ENCODE peak calls at places on chromosomes 1 and 21, in seven cellular contexts. F is IMR-90; A is right atrium auricular region; G is CD8-positive, alpha-beta T cell; W is fibroblast of mammary gland; M is GM12864; Z is SK-N-SH. C is an unnamed sample.

GRCh38 chr1:110615548-110616130 is 9.5 kb upstream of the KCNA2 start:
- DNase-seq in F (peak; percentile 51), A (no peak), G (no peak), W (peak; percentile 63), M (peak; percentile 46), Z (peak; percentile 78), C (peak; percentile 79)

GRCh38 chr1:160877221-160877620 is 7.8 kb downstream of the ITLN1 start:
- DNase-seq in F (no peak), A (no peak), G (no peak), W (no peak), M (no peak), Z (no peak), C (no peak)

GRCh38 chr1:150362721-150363425 is 1.1 kb upstream of the RPRD2 start:
- DNase-seq in F (no peak), A (no peak), G (peak; percentile 14), W (no peak), M (no peak), Z (peak; percentile 16), C (no peak)

GRCh38 chr1:153526132-153526543 is 9.7 kb downstream of the S100A6 start:
- DNase-seq in F (no peak), A (no peak), G (no peak), W (no peak), M (no peak), Z (no peak), C (no peak)

GRCh38 chr21:22679207-22679606 is 1681.0 kb downstream of the NCAM2 start:
- DNase-seq in F (no peak), A (no peak), G (no peak), W (no peak), M (no peak), Z (no peak), C (no peak)

GRCh38 chr1:41891403-41891896 is 27.3 kb downstream of the HIVEP3 start:
- DNase-seq in F (peak; percentile 54), A (no peak), G (peak; percentile 32), W (no peak), M (peak; percentile 65), Z (peak; percentile 42), C (no peak)

GRCh38 chr21:33325222-33326067 is 675 bp downstream of the IFNAR1 start:
- DNase-seq in F (peak; percentile 75), A (peak; percentile 83), G (peak; percentile 56), W (peak; percentile 81), M (no peak), Z (peak; percentile 51), C (peak; percentile 78)

GRCh38 chr1:33762099-33762830 is 101.6 kb upstream of the HMGB4 start:
- DNase-seq in F (peak; percentile 20), A (no peak), G (no peak), W (peak; percentile 81), M (no peak), Z (no peak), C (peak; percentile 36)

GRCh38 chr1:232416026-232416568 is 213.8 kb downstream of the SIPA1L2 start:
- DNase-seq in F (no peak), A (no peak), G (no peak), W (no peak), M (no peak), Z (peak; percentile 27), C (no peak)

GRCh38 chr1:97630281-97630680 is 290.6 kb downstream of the DPYD start:
- DNase-seq in F (no peak), A (no peak), G (no peak), W (no peak), M (no peak), Z (no peak), C (no peak)
- H3K4me3 ChIP-seq in F (no peak overlapping the region), A (no peak overlapping the region), G (no peak overlapping the region), W (no peak overlapping the region), M (no peak overlapping the region), Z (no peak overlapping the region), C (no peak overlapping the region)

GRCh38 chr1:7751174-7751573 is 19.9 kb upstream of the VAMP3 start:
- DNase-seq in F (no peak), A (no peak), G (no peak), W (no peak), M (no peak), Z (no peak), C (no peak)

GRCh38 chr1:7749126-7749525 is 22.0 kb upstream of the VAMP3 start:
- DNase-seq in F (no peak), A (no peak), G (no peak), W (no peak), M (no peak), Z (no peak), C (no peak)

GRCh38 chr1:7754234-7754633 is 16.9 kb upstream of the VAMP3 start:
- DNase-seq in F (no peak), A (no peak), G (no peak), W (no peak), M (no peak), Z (no peak), C (no peak)

GRCh38 chr1:7755448-7755847 is 15.6 kb upstream of the VAMP3 start:
- DNase-seq in F (peak; percentile 15), A (no peak), G (no peak), W (peak; percentile 10), M (no peak), Z (peak; percentile 37), C (no peak)

DNA sequence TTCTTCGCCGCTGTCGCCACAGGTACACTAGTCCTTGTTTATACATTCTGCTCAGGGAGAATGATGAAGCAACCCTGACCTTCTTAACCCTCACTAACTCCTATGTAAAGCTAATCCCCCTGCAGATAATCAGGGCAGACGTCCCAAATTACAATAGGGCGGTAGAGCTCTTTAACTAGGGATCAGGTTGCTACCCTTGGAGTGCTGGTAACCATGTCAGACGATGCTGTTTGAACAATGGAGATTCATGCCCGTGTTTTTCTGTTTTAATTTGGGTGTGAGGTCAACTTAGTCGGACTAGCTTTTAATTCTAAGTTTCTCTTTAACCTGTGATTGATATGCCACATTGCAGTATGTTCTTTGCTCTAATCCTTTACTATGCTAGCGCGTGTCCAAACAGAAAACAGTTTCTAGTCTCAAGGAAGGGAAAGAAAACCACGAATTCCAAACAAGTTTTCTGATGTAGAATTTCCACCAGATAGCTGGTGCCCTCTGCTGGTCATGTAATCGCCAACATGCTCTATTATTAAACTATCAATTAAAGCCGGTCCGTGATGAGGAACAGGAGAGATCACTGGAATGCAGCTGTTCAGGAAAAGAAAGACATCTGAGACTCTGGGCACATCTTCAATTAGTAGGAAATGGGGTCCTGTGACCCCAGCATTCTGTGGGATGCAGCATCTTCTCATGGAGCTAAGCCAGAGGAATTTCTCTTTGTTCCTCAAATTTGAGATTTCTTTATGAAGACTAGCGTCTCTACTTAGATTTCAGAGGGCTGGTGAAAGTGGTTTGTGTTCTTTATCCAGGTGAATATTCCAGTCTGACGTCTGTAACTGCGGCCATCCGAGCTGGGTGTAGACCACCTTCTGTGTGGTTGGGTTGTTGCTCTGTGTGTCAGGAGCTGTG is 18.3 kb upstream of the VAMP3 start:
- DNase-seq in F (peak; percentile 71), A (peak; percentile 73), G (peak; percentile 16), W (peak; percentile 68), M (no peak), Z (peak; percentile 62), C (peak; percentile 48)
- H3K4me3 ChIP-seq in F (peak overlapping the region; percentile 83), A (no peak overlapping the region), G (no peak overlapping the region), W (peak overlapping the region; percentile 19), M (no peak overlapping the region), Z (no peak overlapping the region), C (peak overlapping the region; percentile 15)

GRCh38 chr1:206575165-206575893 is 36.9 kb downstream of the EIF2D start:
- DNase-seq in F (peak; percentile 87), A (peak; percentile 76), G (no peak), W (peak; percentile 84), M (no peak), Z (no peak), C (peak; percentile 82)
- H3K4me3 ChIP-seq in F (no peak overlapping the region), A (no peak overlapping the region), G (peak overlapping the region; percentile 32), W (no peak overlapping the region), M (peak overlapping the region; percentile 6), Z (no peak overlapping the region), C (no peak overlapping the region)

GRCh38 chr1:235304549-235305451 is 23.2 kb downstream of the ARID4B start:
- DNase-seq in F (peak; percentile 31), A (no peak), G (no peak), W (no peak), M (no peak), Z (peak; percentile 72), C (no peak)

GRCh38 chr1:235302143-235302542 is 25.8 kb downstream of the ARID4B start:
- DNase-seq in F (no peak), A (no peak), G (no peak), W (no peak), M (no peak), Z (no peak), C (no peak)

GRCh38 chr1:235313262-235313661 is 14.7 kb downstream of the ARID4B start:
- DNase-seq in F (no peak), A (no peak), G (no peak), W (no peak), M (no peak), Z (no peak), C (no peak)

DNA sequence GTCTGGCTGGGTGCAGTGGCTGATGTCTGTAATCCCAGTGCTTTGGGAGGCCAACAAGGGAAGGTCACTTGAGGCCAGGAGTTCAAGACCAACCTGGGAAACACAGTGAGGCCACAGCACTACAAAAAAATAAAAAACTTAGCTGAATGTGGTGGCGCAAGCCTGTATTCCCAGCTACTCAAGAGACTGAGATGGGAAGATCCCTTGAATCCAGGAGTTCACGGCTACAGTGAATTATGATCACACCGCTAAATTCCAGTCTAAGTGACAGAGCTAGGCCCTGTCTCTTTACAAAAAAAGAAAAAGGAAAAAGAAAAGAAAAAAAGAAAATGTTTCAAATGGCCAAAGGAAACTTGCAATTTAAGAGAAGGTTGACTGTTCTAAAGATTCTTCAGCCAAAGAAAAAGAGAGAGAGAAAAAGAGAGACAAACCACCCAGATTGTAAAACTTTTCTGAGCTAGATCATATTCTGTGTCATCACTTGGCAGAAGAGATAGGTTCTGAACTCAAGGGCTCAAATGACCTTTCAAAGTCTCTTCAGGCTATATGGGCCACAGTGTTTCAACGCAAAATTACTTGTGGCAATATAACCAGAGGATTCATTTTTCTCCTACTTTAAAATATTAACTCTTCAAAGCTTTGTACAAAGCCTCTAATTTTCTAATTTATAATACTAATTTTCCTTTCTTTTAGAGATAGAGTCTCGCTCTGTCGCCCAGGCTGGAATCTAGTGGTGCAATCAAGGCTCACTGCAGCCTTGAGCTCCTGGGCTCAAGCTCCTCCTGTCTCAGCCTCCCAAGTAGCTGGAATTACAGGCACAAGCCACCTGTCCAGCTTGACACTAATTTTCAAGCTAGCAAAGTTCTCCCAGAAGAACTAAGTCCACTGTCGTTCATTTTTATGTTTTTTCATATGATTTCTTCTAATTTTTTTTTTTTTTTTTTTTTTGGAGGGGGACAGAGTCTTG is 20.5 kb downstream of the ARID4B start:
- DNase-seq in F (peak; percentile 19), A (no peak), G (no peak), W (peak; percentile 76), M (no peak), Z (no peak), C (peak; percentile 43)
- H3K4me3 ChIP-seq in F (no peak overlapping the region), A (no peak overlapping the region), G (no peak overlapping the region), W (no peak overlapping the region), M (no peak overlapping the region), Z (no peak overlapping the region), C (no peak overlapping the region)

GRCh38 chr1:169866577-169866976 is 27.1 kb downstream of the SCYL3 start:
- DNase-seq in F (no peak), A (no peak), G (no peak), W (no peak), M (no peak), Z (no peak), C (no peak)

GRCh38 chr1:169869426-169869825 is 24.3 kb downstream of the SCYL3 start:
- DNase-seq in F (no peak), A (no peak), G (no peak), W (no peak), M (no peak), Z (no peak), C (no peak)

GRCh38 chr1:169867012-169867679 is 26.6 kb downstream of the SCYL3 start:
- DNase-seq in F (peak; percentile 54), A (no peak), G (no peak), W (no peak), M (no peak), Z (no peak), C (no peak)

GRCh38 chr1:169873582-169874200 is 20.0 kb downstream of the SCYL3 start:
- DNase-seq in F (peak; percentile 38), A (no peak), G (no peak), W (no peak), M (no peak), Z (no peak), C (peak; percentile 23)

GRCh38 chr1:169868978-169869377 is 24.7 kb downstream of the SCYL3 start:
- DNase-seq in F (no peak), A (no peak), G (no peak), W (no peak), M (no peak), Z (no peak), C (no peak)
- H3K4me3 ChIP-seq in F (no peak overlapping the region), A (no peak overlapping the region), G (no peak overlapping the region), W (no peak overlapping the region), M (no peak overlapping the region), Z (no peak overlapping the region), C (no peak overlapping the region)